ENCODE peak calls at places on chromosomes 12 and 14, in seven cellular contexts. One of them, this sample, is unnamed.

GRCh38 chr14:77849711-77850110 is 49.8 kb downstream of the ADCK1 start:
- DNase-seq in left ventricle myocardium inferior: no peak
- DNase-seq in GM13976: no peak
- DNase-seq in dorsolateral prefrontal cortex: no peak
- DNase-seq in lung: no peak
- DNase-seq in pancreas: no peak
- DNase-seq in astrocyte of the spinal cord: peak
- DNase-seq in this sample: no peak

GRCh38 chr12:71639341-71639760 is 24.3 kb downstream of the ZFC3H1 start:
- DNase-seq in GM13976: peak
- DNase-seq in lung: no peak
- DNase-seq in astrocyte of the spinal cord: no peak
- DNase-seq in left ventricle myocardium inferior: no peak
- DNase-seq in dorsolateral prefrontal cortex: no peak
- DNase-seq in pancreas: no peak
- DNase-seq in this sample: no peak

GRCh38 chr14:83416476-83416875 is 1882.8 kb upstream of the SEL1L start:
- DNase-seq in GM13976: no peak
- DNase-seq in left ventricle myocardium inferior: no peak
- DNase-seq in lung: no peak
- DNase-seq in pancreas: no peak
- DNase-seq in astrocyte of the spinal cord: no peak
- DNase-seq in dorsolateral prefrontal cortex: no peak
- DNase-seq in this sample: no peak

GRCh38 chr12:25962932-25963525 is 4.5 kb downstream of the RASSF8 start:
- DNase-seq in left ventricle myocardium inferior: no peak
- DNase-seq in pancreas: no peak
- DNase-seq in astrocyte of the spinal cord: peak
- DNase-seq in lung: no peak
- DNase-seq in GM13976: no peak
- DNase-seq in dorsolateral prefrontal cortex: no peak
- DNase-seq in this sample: no peak

GRCh38 chr12:91307957-91308705 is 125.5 kb upstream of the DCN start:
- DNase-seq in pancreas: no peak
- DNase-seq in astrocyte of the spinal cord: no peak
- DNase-seq in GM13976: no peak
- DNase-seq in dorsolateral prefrontal cortex: no peak
- DNase-seq in lung: no peak
- DNase-seq in left ventricle myocardium inferior: no peak
- DNase-seq in this sample: no peak

GRCh38 chr14:44778562-44778961 is 183.2 kb downstream of the KLHL28 start:
- DNase-seq in dorsolateral prefrontal cortex: no peak
- DNase-seq in GM13976: no peak
- DNase-seq in pancreas: no peak
- DNase-seq in left ventricle myocardium inferior: no peak
- DNase-seq in lung: no peak
- DNase-seq in astrocyte of the spinal cord: peak
- DNase-seq in this sample: no peak

GRCh38 chr14:32038876-32039275 is 38.2 kb upstream of the ARHGAP5 start:
- DNase-seq in GM13976: no peak
- DNase-seq in left ventricle myocardium inferior: no peak
- DNase-seq in pancreas: no peak
- DNase-seq in astrocyte of the spinal cord: no peak
- DNase-seq in dorsolateral prefrontal cortex: no peak
- DNase-seq in lung: no peak
- DNase-seq in this sample: no peak

GRCh38 chr12:121872546-121873223 is 14.0 kb upstream of the HPD start:
- DNase-seq in GM13976: no peak
- DNase-seq in dorsolateral prefrontal cortex: peak
- DNase-seq in pancreas: no peak
- DNase-seq in astrocyte of the spinal cord: peak
- DNase-seq in lung: peak
- DNase-seq in left ventricle myocardium inferior: peak
- DNase-seq in this sample: no peak

GRCh38 chr14:54343276-54344121 is 53.3 kb upstream of the CDKN3 start:
- DNase-seq in dorsolateral prefrontal cortex: no peak
- DNase-seq in GM13976: no peak
- DNase-seq in left ventricle myocardium inferior: no peak
- DNase-seq in pancreas: no peak
- DNase-seq in lung: no peak
- DNase-seq in astrocyte of the spinal cord: peak
- DNase-seq in this sample: no peak

GRCh38 chr12:14417717-14418116 is 52.2 kb downstream of the ATF7IP start:
- DNase-seq in astrocyte of the spinal cord: peak
- DNase-seq in left ventricle myocardium inferior: peak
- DNase-seq in GM13976: no peak
- DNase-seq in pancreas: no peak
- DNase-seq in dorsolateral prefrontal cortex: peak
- DNase-seq in lung: peak
- DNase-seq in this sample: no peak

GRCh38 chr12:45302621-45303020 is 86.7 kb downstream of the ANO6 start:
- DNase-seq in astrocyte of the spinal cord: no peak
- DNase-seq in lung: no peak
- DNase-seq in left ventricle myocardium inferior: no peak
- DNase-seq in pancreas: no peak
- DNase-seq in dorsolateral prefrontal cortex: no peak
- DNase-seq in GM13976: no peak
- DNase-seq in this sample: no peak

GRCh38 chr14:88864198-88864597 is 39.7 kb downstream of the TTC8 start:
- DNase-seq in GM13976: no peak
- DNase-seq in pancreas: no peak
- DNase-seq in lung: no peak
- DNase-seq in left ventricle myocardium inferior: no peak
- DNase-seq in dorsolateral prefrontal cortex: no peak
- DNase-seq in astrocyte of the spinal cord: no peak
- DNase-seq in this sample: no peak

GRCh38 chr12:52082988-52083637 is 3.6 kb downstream of the SMIM41 start:
- DNase-seq in lung: peak
- DNase-seq in astrocyte of the spinal cord: peak
- DNase-seq in GM13976: peak
- DNase-seq in dorsolateral prefrontal cortex: peak
- DNase-seq in left ventricle myocardium inferior: peak
- DNase-seq in pancreas: peak
- DNase-seq in this sample: peak

GRCh38 chr12:109740694-109741245 is 27.1 kb downstream of the FAM222A start:
- DNase-seq in left ventricle myocardium inferior: peak
- DNase-seq in pancreas: peak
- DNase-seq in GM13976: no peak
- DNase-seq in lung: no peak
- DNase-seq in dorsolateral prefrontal cortex: peak
- DNase-seq in astrocyte of the spinal cord: no peak
- DNase-seq in this sample: no peak

GRCh38 chr12:26465419-26466097 is 270.2 kb downstream of the SSPN start:
- DNase-seq in astrocyte of the spinal cord: no peak
- DNase-seq in dorsolateral prefrontal cortex: no peak
- DNase-seq in pancreas: no peak
- DNase-seq in left ventricle myocardium inferior: no peak
- DNase-seq in lung: no peak
- DNase-seq in GM13976: no peak
- DNase-seq in this sample: no peak

GRCh38 chr14:90091393-90091792 is 29.6 kb downstream of the KCNK13 start:
- DNase-seq in dorsolateral prefrontal cortex: no peak
- DNase-seq in pancreas: no peak
- DNase-seq in left ventricle myocardium inferior: no peak
- DNase-seq in astrocyte of the spinal cord: peak
- DNase-seq in GM13976: no peak
- DNase-seq in lung: no peak
- DNase-seq in this sample: no peak

GRCh38 chr14:91899213-91899612 is 31.9 kb upstream of the TC2N start:
- DNase-seq in lung: no peak
- DNase-seq in GM13976: no peak
- DNase-seq in left ventricle myocardium inferior: no peak
- DNase-seq in astrocyte of the spinal cord: no peak
- DNase-seq in pancreas: peak
- DNase-seq in dorsolateral prefrontal cortex: no peak
- DNase-seq in this sample: no peak

GRCh38 chr12:123597100-123597499 is 4.8 kb upstream of the DDX55 start:
- DNase-seq in GM13976: no peak
- DNase-seq in pancreas: no peak
- DNase-seq in lung: no peak
- DNase-seq in dorsolateral prefrontal cortex: no peak
- DNase-seq in astrocyte of the spinal cord: no peak
- DNase-seq in left ventricle myocardium inferior: no peak
- DNase-seq in this sample: no peak

GRCh38 chr14:64801800-64802199 is 77.9 kb downstream of the SPTB start:
- DNase-seq in lung: no peak
- DNase-seq in left ventricle myocardium inferior: no peak
- DNase-seq in dorsolateral prefrontal cortex: no peak
- DNase-seq in GM13976: peak
- DNase-seq in astrocyte of the spinal cord: peak
- DNase-seq in pancreas: no peak
- DNase-seq in this sample: no peak

GRCh38 chr12:118034429-118035193 is 18.1 kb downstream of the RFC5 start:
- DNase-seq in lung: no peak
- DNase-seq in astrocyte of the spinal cord: peak
- DNase-seq in left ventricle myocardium inferior: no peak
- DNase-seq in GM13976: no peak
- DNase-seq in dorsolateral prefrontal cortex: no peak
- DNase-seq in pancreas: no peak
- DNase-seq in this sample: no peak

GRCh38 chr12:55142896-55143870 is 17.0 kb downstream of the OR9K2 start:
- DNase-seq in GM13976: peak
- DNase-seq in left ventricle myocardium inferior: no peak
- DNase-seq in dorsolateral prefrontal cortex: no peak
- DNase-seq in astrocyte of the spinal cord: peak
- DNase-seq in lung: no peak
- DNase-seq in pancreas: no peak
- DNase-seq in this sample: no peak

GRCh38 chr12:28026701-28027100 is 54.2 kb upstream of the PTHLH start:
- DNase-seq in left ventricle myocardium inferior: no peak
- DNase-seq in astrocyte of the spinal cord: no peak
- DNase-seq in GM13976: no peak
- DNase-seq in pancreas: no peak
- DNase-seq in dorsolateral prefrontal cortex: no peak
- DNase-seq in lung: no peak
- DNase-seq in this sample: no peak

GRCh38 chr12:26121323-26121740 is 3.5 kb downstream of the BHLHE41 start:
- DNase-seq in astrocyte of the spinal cord: no peak
- DNase-seq in GM13976: no peak
- DNase-seq in left ventricle myocardium inferior: no peak
- DNase-seq in lung: no peak
- DNase-seq in dorsolateral prefrontal cortex: no peak
- DNase-seq in pancreas: no peak
- DNase-seq in this sample: no peak

GRCh38 chr14:96698846-96699543 is 98.2 kb upstream of the VRK1 start:
- DNase-seq in GM13976: peak
- DNase-seq in lung: no peak
- DNase-seq in astrocyte of the spinal cord: no peak
- DNase-seq in left ventricle myocardium inferior: no peak
- DNase-seq in dorsolateral prefrontal cortex: no peak
- DNase-seq in pancreas: no peak
- DNase-seq in this sample: no peak

GRCh38 chr12:52232233-52232915 is 669 bp upstream of the KRT7 start:
- DNase-seq in lung: no peak
- DNase-seq in left ventricle myocardium inferior: no peak
- DNase-seq in astrocyte of the spinal cord: no peak
- DNase-seq in pancreas: peak
- DNase-seq in GM13976: peak
- DNase-seq in dorsolateral prefrontal cortex: no peak
- DNase-seq in this sample: no peak

DNA sequence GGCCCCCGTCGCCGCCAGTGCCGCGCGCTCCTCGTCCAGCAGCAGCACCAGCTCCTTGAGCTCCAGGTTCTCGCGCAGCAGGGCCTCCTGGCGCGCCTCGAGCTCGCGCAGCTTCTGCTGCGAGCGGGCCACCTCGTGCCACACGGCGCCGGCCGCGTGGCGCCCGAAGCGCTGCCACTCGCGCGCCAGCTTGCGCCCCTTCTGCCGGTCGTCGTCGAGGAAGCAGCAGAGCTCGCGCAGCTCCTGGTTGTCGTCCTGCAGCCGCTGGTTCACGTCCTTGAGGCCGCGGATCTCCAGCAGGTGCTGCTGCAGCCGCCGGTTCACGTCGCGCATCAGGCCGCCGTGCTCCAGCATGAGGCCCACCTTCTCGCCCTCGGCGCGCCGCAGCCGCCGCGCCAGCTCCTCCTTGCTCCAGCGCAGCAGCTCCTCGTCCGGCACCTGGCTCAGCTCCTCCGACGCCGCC is 505 bp downstream of the CCDC85C start:
- DNase-seq in dorsolateral prefrontal cortex: no peak
- DNase-seq in astrocyte of the spinal cord: peak
- DNase-seq in left ventricle myocardium inferior: no peak
- DNase-seq in GM13976: no peak
- DNase-seq in lung: no peak
- DNase-seq in pancreas: peak
- DNase-seq in this sample: no peak
- TF ChIP-seq CTCF in dorsolateral prefrontal cortex: no peak
- TF ChIP-seq CTCF in astrocyte of the spinal cord: no peak
- TF ChIP-seq CTCF in left ventricle myocardium inferior: no peak
- TF ChIP-seq CTCF in GM13976: no peak
- TF ChIP-seq CTCF in lung: no peak
- TF ChIP-seq CTCF in pancreas: no peak
- TF ChIP-seq CTCF in this sample: no peak

DNA sequence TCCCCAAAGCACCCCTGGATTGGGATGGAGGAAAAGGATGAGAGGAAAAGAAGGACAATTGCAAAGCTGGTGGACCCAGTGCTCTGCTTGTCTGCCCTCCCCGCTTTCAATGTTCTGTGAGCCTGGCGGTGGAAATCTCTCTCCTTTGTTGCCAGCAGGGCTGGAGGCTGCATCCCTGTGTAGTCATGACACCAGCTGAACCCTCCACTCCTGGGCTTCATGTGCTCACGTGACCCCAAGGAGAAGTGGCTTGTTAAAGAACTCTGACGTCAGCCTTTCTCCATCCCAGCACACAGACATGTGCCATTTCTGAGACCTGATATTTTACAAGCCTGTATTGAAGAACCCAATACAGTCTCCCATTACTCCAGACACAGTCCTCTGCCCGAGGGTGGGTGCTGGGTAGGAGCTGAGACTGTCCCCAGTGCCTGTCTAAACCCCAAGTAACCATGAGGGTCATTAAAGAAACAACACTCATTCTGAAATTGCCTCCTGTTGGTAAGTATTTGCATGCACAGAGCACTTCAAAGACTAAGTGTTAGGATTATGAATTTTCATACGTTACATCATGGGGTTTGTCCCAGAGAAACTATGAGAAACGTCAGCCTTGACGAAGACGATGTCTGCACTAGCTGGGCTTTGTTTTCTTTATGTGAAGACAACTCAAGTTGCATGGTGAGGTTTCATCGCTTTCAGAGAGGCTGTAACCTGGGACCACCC is 21.7 kb downstream of the GALNT16 start:
- DNase-seq in dorsolateral prefrontal cortex: no peak
- DNase-seq in astrocyte of the spinal cord: no peak
- DNase-seq in lung: no peak
- DNase-seq in pancreas: no peak
- DNase-seq in GM13976: peak
- DNase-seq in left ventricle myocardium inferior: peak
- DNase-seq in this sample: no peak
- TF ChIP-seq CTCF in dorsolateral prefrontal cortex: no peak
- TF ChIP-seq CTCF in astrocyte of the spinal cord: no peak
- TF ChIP-seq CTCF in lung: no peak
- TF ChIP-seq CTCF in pancreas: no peak
- TF ChIP-seq CTCF in GM13976: no peak
- TF ChIP-seq CTCF in left ventricle myocardium inferior: no peak
- TF ChIP-seq CTCF in this sample: no peak

GRCh38 chr14:94026173-94026885 is at the start of gene OTUB2:
- DNase-seq in astrocyte of the spinal cord: peak
- DNase-seq in dorsolateral prefrontal cortex: peak
- DNase-seq in pancreas: peak
- DNase-seq in left ventricle myocardium inferior: peak
- DNase-seq in GM13976: peak
- DNase-seq in lung: peak
- DNase-seq in this sample: peak
- TF ChIP-seq CTCF in astrocyte of the spinal cord: no peak
- TF ChIP-seq CTCF in dorsolateral prefrontal cortex: peak
- TF ChIP-seq CTCF in pancreas: no peak
- TF ChIP-seq CTCF in left ventricle myocardium inferior: no peak
- TF ChIP-seq CTCF in GM13976: no peak
- TF ChIP-seq CTCF in lung: no peak
- TF ChIP-seq CTCF in this sample: no peak

GRCh38 chr12:1398673-1399072 is 195.7 kb downstream of the FBXL14 start:
- DNase-seq in dorsolateral prefrontal cortex: no peak
- DNase-seq in left ventricle myocardium inferior: no peak
- DNase-seq in astrocyte of the spinal cord: peak
- DNase-seq in pancreas: no peak
- DNase-seq in GM13976: no peak
- DNase-seq in lung: no peak
- DNase-seq in this sample: no peak
- TF ChIP-seq CTCF in dorsolateral prefrontal cortex: no peak
- TF ChIP-seq CTCF in left ventricle myocardium inferior: no peak
- TF ChIP-seq CTCF in astrocyte of the spinal cord: no peak
- TF ChIP-seq CTCF in pancreas: no peak
- TF ChIP-seq CTCF in GM13976: no peak
- TF ChIP-seq CTCF in lung: no peak
- TF ChIP-seq CTCF in this sample: no peak

This sample was measured in type B pancreatic cell.